ENCODE peak calls at places on chromosomes 16 and 17, in four cellular contexts. J is heart left ventricle, L is upper lobe of right lung, F is AG10803. S is an unnamed sample.

GRCh38 chr16:20236890-20237289 is 90.4 kb downstream of the GP2 start:
- DNase-seq in F (no peak), J (no peak), L (no peak), S (no peak)

GRCh38 chr17:37079735-37080134 is 131.0 kb downstream of the AATF start:
- DNase-seq in J (no peak), F (peak), L (no peak), S (peak)

GRCh38 chr17:60770946-60771422 is 93.3 kb downstream of the BCAS3 start:
- DNase-seq in L (no peak), J (no peak), F (no peak), S (no peak)

GRCh38 chr17:11303773-11304394 is 62.9 kb downstream of the SHISA6 start:
- DNase-seq in L (no peak), J (no peak), F (no peak), S (no peak)

GRCh38 chr17:43967251-43967875 is 13.6 kb upstream of the PYY start:
- DNase-seq in L (no peak), F (peak), J (no peak), S (no peak)

GRCh38 chr16:22623351-22623781 is 112.7 kb downstream of the NPIPB5 start:
- DNase-seq in L (no peak), F (peak), J (no peak), S (peak)

GRCh38 chr16:85565796-85566501 is 47.2 kb upstream of the GSE1 start:
- DNase-seq in F (no peak), J (no peak), L (no peak), S (no peak)

GRCh38 chr16:24499193-24499814 is 40.1 kb upstream of the RBBP6 start:
- DNase-seq in L (peak), J (no peak), F (peak), S (peak)

GRCh38 chr16:75385507-75386152 is 47.7 kb downstream of the CFDP1 start:
- DNase-seq in L (no peak), J (no peak), F (peak), S (peak)

GRCh38 chr17:19574956-19575355 is 41.3 kb downstream of the SLC47A1 start:
- DNase-seq in F (no peak), L (no peak), J (no peak), S (no peak)

GRCh38 chr16:67167588-67167987 is 2.8 kb upstream of the NOL3 start:
- DNase-seq in J (no peak), L (no peak), F (no peak), S (no peak)

GRCh38 chr16:67170948-67171649 is 761 bp downstream of the NOL3 start:
- DNase-seq in F (peak), J (no peak), L (no peak), S (no peak)

GRCh38 chr16:67169011-67169451 is 1.3 kb upstream of the NOL3 start:
- DNase-seq in L (no peak), F (no peak), J (no peak), S (no peak)

GRCh38 chr16:67169642-67170167 is 633 bp upstream of the NOL3 start:
- DNase-seq in F (no peak), J (no peak), L (no peak), S (no peak)

DNA sequence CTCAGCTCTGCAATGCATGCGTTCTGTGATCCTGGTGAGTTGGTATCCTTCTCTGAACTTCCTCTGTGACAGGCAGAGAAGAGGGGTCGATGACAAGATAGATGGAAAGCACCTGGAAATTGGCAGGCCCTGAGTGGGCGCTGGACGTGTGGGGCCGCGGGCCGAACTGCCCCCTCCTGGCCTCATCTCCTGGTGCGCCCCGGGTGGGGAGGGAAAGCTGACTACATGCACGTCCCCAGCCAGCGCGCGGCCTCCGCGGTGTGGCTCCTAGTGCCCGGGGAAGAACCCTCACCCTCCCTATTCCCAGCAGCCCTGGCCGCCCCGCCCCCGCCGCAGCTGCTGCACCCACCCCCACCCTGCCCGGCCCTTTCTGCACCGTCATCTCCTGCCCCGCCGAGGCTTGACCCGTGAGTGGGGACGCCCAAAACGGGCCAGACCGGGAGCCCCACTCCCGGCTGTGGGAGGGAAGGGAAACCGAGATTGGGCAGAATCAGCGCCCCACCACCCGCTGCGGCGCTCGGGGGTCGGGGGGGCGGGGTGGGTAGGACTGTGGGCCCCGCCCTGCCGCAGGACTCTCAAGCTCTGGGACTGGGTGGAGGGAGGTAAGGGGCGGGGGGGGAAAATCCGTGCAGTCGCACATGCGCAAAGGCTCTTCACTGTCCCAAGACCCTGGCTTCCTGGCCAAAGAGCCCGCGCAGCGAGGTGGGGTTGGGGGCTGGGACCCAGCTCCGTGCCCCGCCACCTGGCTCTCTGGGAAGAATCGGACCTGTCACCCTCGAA is at the start of gene NOL3:
- DNase-seq in F (peak), J (peak), L (peak), S (peak)
- TF ChIP-seq CTCF in F (peak), J (no peak), L (no peak), S (no peak)

GRCh38 chr16:7303014-7303676 is 29.5 kb upstream of the RBFOX1 start:
- DNase-seq in F (no peak), J (no peak), L (no peak), S (no peak)
- TF ChIP-seq CTCF in F (no peak), J (no peak), L (no peak), S (no peak)

GRCh38 chr16:16073884-16074781 is 124.7 kb downstream of the ABCC1 start:
- DNase-seq in L (peak), F (peak), J (no peak), S (no peak)
- TF ChIP-seq CTCF in L (peak), F (peak), J (no peak), S (no peak)

DNA sequence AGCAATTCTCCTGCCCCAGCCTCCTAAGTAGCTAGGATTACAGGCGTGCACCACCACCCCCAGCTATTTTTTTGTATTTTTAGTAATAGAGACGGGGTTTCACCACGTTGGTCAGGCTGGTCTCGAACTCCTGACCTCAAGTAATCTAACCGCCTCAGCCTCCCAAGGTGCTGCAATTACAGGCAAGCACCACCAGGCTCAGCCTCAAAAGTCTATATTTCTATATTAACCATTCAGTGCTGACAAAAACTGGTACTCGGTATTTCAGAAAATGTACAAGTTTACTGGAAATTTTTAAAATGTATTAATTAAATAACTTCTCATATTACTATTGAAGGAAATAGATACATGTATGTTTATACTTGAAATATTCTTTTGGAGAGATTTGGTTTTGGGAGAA is 1.4 kb upstream of the HEXD start:
- DNase-seq in L (no peak), F (no peak), J (no peak), S (no peak)
- TF ChIP-seq CTCF in L (peak), F (peak), J (peak), S (peak)

GRCh38 chr17:34980681-34981537 is 597 bp downstream of the LIG3 start:
- DNase-seq in L (peak), J (peak), F (peak), S (peak)
- TF ChIP-seq CTCF in L (peak), J (peak), F (peak), S (peak)

DNA sequence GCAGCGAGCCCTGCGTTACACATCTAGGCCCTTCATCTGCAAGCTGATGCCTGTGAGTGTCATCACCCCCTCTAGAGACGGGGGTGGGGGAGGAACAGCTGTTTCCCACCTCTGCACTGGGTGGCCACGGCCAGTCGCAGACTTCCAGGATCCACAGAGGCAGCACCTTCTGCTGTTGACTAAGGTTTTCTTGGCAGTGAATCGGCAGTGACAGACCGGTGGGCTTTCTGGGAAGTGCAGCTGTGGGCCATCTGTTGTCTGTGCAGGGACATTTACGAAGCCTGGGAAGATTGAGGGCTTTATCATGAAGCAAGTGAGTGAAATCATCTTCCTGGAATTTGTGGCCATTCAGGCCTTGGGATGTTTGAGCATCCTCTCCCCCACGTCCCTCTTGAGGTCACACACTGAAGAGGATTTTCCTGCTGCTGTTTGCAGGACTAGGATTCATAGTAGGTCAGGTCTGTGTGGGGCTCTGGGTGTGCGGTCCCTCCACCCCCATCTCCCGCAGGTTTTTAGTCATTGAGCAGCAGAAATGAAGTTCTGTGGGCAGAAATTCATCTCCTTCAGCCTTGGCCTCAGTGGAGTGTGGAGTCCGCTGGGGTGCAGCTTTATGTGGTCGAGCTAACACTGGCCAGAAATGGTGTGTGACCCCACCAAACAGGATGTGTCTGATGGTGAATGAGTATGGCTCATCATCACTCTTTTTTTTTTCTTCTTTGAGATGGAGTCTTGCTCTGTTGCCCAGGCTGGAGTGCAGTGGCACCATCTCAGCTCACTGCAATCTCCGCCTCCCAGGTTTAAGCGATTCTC is 12.0 kb downstream of the PGS1 start:
- DNase-seq in L (no peak), F (peak), J (peak), S (peak)
- TF ChIP-seq CTCF in L (no peak), F (peak), J (no peak), S (no peak)

GRCh38 chr16:62079236-62079635 is 43.0 kb upstream of the CDH8 start:
- DNase-seq in F (no peak), L (no peak), J (no peak), S (no peak)

GRCh38 chr16:62077998-62078397 is 41.8 kb upstream of the CDH8 start:
- DNase-seq in L (no peak), J (no peak), F (peak), S (peak)
- TF ChIP-seq CTCF in L (peak), J (no peak), F (peak), S (peak)

GRCh38 chr17:5272313-5272712 is 9.8 kb upstream of the RABEP1 start:
- DNase-seq in F (no peak), J (no peak), L (peak), S (no peak)
- TF ChIP-seq CTCF in F (no peak), J (no peak), L (no peak), S (no peak)

GRCh38 chr17:1421470-1421869 is 21.4 kb upstream of the YWHAE start:
- DNase-seq in J (no peak), F (no peak), L (no peak), S (no peak)
- TF ChIP-seq CTCF in J (no peak), F (no peak), L (no peak), S (no peak)

DNA sequence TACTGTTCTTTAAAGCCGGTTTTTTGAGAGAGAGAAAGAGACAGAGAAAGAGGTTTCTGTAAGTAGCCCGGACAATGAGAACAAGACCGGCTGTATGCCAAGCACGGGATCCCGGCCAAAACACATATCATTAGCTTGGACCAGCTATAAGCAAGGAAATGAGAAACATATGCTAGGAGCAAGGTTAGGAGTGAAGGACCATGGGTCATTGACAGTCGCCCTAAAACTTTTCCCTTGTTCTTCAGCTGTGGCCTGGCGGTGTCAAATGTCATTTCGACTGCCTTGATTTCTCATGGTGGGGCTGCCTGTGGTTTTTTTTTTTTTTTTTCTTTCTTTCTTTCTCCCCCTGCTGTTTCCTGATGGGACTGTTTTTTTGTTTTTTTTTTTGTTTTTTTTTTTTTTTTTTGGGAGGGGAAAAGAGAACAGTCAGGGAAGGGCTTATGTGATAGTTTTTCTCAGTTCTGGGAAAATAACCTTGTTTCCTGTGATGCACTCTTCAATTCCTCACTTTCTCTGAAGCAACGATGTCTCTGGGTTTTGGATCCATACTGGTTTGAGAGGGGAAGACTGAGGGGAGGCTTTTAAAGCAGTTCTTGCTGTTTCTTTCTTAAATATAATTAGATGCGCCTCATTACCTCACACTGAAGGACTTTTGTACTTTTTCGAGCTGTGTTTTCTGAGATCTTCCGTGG is 124.8 kb upstream of the ZFHX3 start:
- DNase-seq in J (peak), F (peak), L (peak), S (peak)
- TF ChIP-seq CTCF in J (peak), F (peak), L (peak), S (peak)